ENCODE peak calls at places on chromosomes 11 and 22, in six cellular contexts. Q is A549, B is K562, R is GM12878, S is HepG2, G is endothelial cell of umbilical vein. T is an unnamed sample.
A peak's percentile ranks its signal among the peaks of the same experiment; 100 is the strongest.

GRCh38 chr11:116073854-116074837 is 569.9 kb upstream of the CADM1 start:
- DNase-seq in G (no peak), B (no peak), S (no peak), R (peak; percentile 82), Q (no peak), T (peak; percentile 22)

GRCh38 chr11:2797181-2797711 is 88.3 kb downstream of the CDKN1C start:
- DNase-seq in R (no peak), Q (no peak), S (no peak), B (no peak), G (no peak), T (no peak)

GRCh38 chr11:75562048-75562835 is at the start of gene SERPINH1:
- DNase-seq in S (peak; percentile 81), G (peak; percentile 71), Q (peak; percentile 89), B (peak; percentile 86), R (peak; percentile 58), T (peak; percentile 91)

GRCh38 chr11:27076121-27076589 is 35.5 kb downstream of the BBOX1 start:
- DNase-seq in Q (no peak), R (no peak), S (no peak), B (no peak), G (no peak), T (no peak)

GRCh38 chr11:14300661-14301304 is 58.2 kb downstream of the RRAS2 start:
- DNase-seq in S (peak; percentile 59), Q (peak; percentile 75), G (peak; percentile 88), B (peak; percentile 36), R (no peak), T (peak; percentile 66)

GRCh38 chr11:64774144-64774543 is 4.2 kb downstream of the SF1 start:
- DNase-seq in Q (no peak), R (no peak), G (no peak), S (no peak), B (no peak), T (no peak)

GRCh38 chr11:46293616-46294015 is 16.2 kb downstream of the CREB3L1 start:
- DNase-seq in S (no peak), B (no peak), R (no peak), G (no peak), Q (no peak), T (no peak)

GRCh38 chr11:63504054-63504453 is 1.8 kb upstream of the LGALS12 start:
- DNase-seq in B (no peak), S (no peak), R (no peak), Q (no peak), G (no peak), T (peak; percentile 34)

GRCh38 chr22:41217553-41218157 is 12.5 kb downstream of the L3MBTL2 start:
- DNase-seq in R (no peak), S (no peak), G (peak; percentile 72), B (no peak), Q (no peak), T (peak; percentile 92)

GRCh38 chr11:64643927-64644326 is 52.9 kb downstream of the SLC22A12 start:
- DNase-seq in R (no peak), S (no peak), B (no peak), G (no peak), Q (no peak), T (no peak)

GRCh38 chr11:44139565-44140313 is 44.3 kb downstream of the EXT2 start:
- DNase-seq in B (no peak), Q (no peak), R (no peak), S (no peak), G (no peak), T (no peak)

GRCh38 chr11:108672113-108672512 is 7.2 kb downstream of the DDX10 start:
- DNase-seq in B (no peak), R (no peak), G (peak; percentile 27), S (no peak), Q (no peak), T (no peak)

GRCh38 chr22:43998865-43999264 is 25.2 kb upstream of the PARVB start:
- DNase-seq in S (no peak), Q (no peak), B (no peak), R (no peak), G (no peak), T (no peak)

GRCh38 chr22:33539202-33539901 is 380.9 kb downstream of the LARGE1 start:
- DNase-seq in S (peak; percentile 10), R (no peak), Q (no peak), B (no peak), G (no peak), T (no peak)

GRCh38 chr22:19174106-19175025 is 4.2 kb downstream of the SLC25A1 start:
- DNase-seq in S (peak; percentile 57), B (no peak), G (no peak), R (peak; percentile 15), Q (no peak), T (peak; percentile 56)

GRCh38 chr11:10993186-10993585 is 135.3 kb upstream of the ZBED5 start:
- DNase-seq in R (no peak), G (no peak), Q (no peak), B (no peak), S (no peak), T (no peak)

GRCh38 chr22:20761536-20761935 is 12.4 kb upstream of the SERPIND1 start:
- DNase-seq in G (no peak), Q (no peak), S (no peak), B (no peak), R (no peak), T (no peak)

GRCh38 chr11:125224391-125225015 is 60.0 kb downstream of the PKNOX2 start:
- DNase-seq in B (peak; percentile 14), S (peak; percentile 9), G (peak; percentile 45), Q (no peak), R (no peak), T (peak; percentile 23)

GRCh38 chr11:34825670-34826383 is 90.4 kb downstream of the APIP start:
- DNase-seq in B (no peak), Q (no peak), S (peak; percentile 99), R (no peak), G (no peak), T (no peak)

GRCh38 chr11:14789879-14790484 is 102.0 kb downstream of the CYP2R1 start:
- DNase-seq in G (peak; percentile 27), Q (peak; percentile 10), R (no peak), S (no peak), B (no peak), T (peak; percentile 26)

GRCh38 chr11:129041611-129042018 is 98.9 kb upstream of the TP53AIP1 start:
- DNase-seq in B (no peak), Q (no peak), G (no peak), R (no peak), S (no peak), T (no peak)

GRCh38 chr22:45235851-45236342 is 4.8 kb downstream of the KIAA0930 start:
- DNase-seq in Q (no peak), B (no peak), G (no peak), S (no peak), R (no peak), T (no peak)

GRCh38 chr22:49214976-49215375 is 612.7 kb downstream of the BRD1 start:
- DNase-seq in S (no peak), Q (no peak), B (no peak), G (no peak), R (no peak), T (no peak)

GRCh38 chr11:130400793-130401483 is 27.5 kb downstream of the ADAMTS8 start:
- DNase-seq in R (no peak), G (no peak), B (no peak), S (no peak), Q (no peak), T (peak; percentile 77)

GRCh38 chr11:130404727-130405126 is 23.7 kb downstream of the ADAMTS8 start:
- DNase-seq in B (no peak), Q (no peak), S (no peak), R (no peak), G (no peak), T (no peak)

GRCh38 chr11:130403967-130404366 is 24.4 kb downstream of the ADAMTS8 start:
- DNase-seq in B (no peak), R (no peak), S (no peak), Q (no peak), G (no peak), T (no peak)

GRCh38 chr11:130405428-130405827 is 23.0 kb downstream of the ADAMTS8 start:
- DNase-seq in B (no peak), G (no peak), S (no peak), R (no peak), Q (no peak), T (no peak)

DNA sequence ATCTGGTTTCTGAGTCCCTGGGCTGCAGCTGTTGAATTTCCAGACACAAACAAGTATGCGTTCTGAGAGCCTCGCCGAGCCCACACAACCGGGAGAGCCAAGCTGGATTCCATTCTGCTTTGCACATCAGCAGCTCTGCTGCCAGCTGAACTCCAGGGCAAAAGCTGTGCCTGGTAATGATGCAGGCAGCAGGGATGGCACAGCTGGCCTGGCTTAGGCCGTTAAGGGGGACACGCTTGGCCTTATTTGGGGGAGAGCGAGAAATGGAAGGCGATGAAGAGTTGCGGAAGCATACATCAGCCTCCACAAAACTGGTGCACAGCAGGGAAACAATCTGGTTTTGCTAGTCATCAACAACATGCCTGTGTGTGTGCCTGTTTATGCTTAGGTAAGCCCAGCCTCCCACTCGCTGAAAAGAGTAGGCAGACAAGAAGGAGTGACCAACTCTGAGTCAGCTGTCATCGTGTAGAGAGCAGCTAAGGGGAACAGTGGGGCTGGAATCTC is 25.1 kb downstream of the ADAMTS8 start:
- DNase-seq in G (no peak), S (no peak), R (no peak), Q (no peak), B (no peak), T (no peak)
- H3K4me3 ChIP-seq in G (no peak overlapping the region), S (no peak overlapping the region), R (no peak overlapping the region), Q (no peak overlapping the region), B (no peak overlapping the region), T (no peak overlapping the region)

DNA sequence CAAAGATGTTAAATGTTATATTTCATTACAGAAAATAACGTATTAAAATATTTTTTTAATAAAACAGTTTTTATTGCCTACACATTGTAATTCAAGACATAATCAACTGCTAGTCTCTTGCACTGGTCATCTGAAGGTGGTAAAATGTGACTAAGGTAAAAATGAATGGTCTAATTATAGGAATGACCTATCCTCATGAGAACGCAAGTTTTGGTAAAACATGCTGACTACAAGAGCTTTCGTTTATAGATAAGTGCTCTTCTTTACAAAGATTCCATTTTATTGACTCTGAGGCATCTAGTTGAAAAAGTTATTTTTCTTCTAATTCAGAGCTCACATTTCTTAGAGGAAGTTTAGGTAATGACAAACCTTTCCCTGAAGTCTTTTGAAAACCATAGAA is 27.3 kb downstream of the LUZP2 start:
- DNase-seq in S (no peak), R (no peak), Q (no peak), B (no peak), G (no peak), T (no peak)
- TF ChIP-seq MAX in S (no peak), R (no peak), Q (no peak), B (no peak), G (no peak), T (no peak)

GRCh38 chr11:110735431-110736157 is 23.4 kb upstream of the ARHGAP20 start:
- DNase-seq in B (no peak), S (no peak), R (no peak), G (peak; percentile 8), Q (no peak), T (no peak)
- TF ChIP-seq MYC in B (no peak), S (no peak), R (no peak), G (no peak), Q (no peak), T (no peak)

GRCh38 chr11:910589-911030 is at the start of gene CHID1:
- DNase-seq in R (no peak), Q (peak; percentile 85), G (peak; percentile 81), S (peak; percentile 79), B (peak; percentile 97), T (peak; percentile 89)

GRCh38 chr11:913043-913442 is 2.4 kb upstream of the CHID1 start:
- DNase-seq in R (no peak), S (no peak), Q (no peak), B (no peak), G (no peak), T (no peak)

GRCh38 chr11:911031-911889 is 650 bp upstream of the CHID1 start:
- DNase-seq in B (peak; percentile 55), S (no peak), G (peak; percentile 51), Q (peak; percentile 35), R (no peak), T (peak; percentile 85)

GRCh38 chr11:912266-912665 is 1.7 kb upstream of the CHID1 start:
- DNase-seq in B (no peak), Q (no peak), S (no peak), R (no peak), G (no peak), T (no peak)

GRCh38 chr11:911890-912219 is 1.2 kb upstream of the CHID1 start:
- DNase-seq in B (no peak), Q (no peak), S (no peak), G (no peak), R (no peak), T (no peak)
- H3K4me3 ChIP-seq in B (no peak overlapping the region), Q (peak overlapping the region; percentile 84), S (peak overlapping the region; percentile 92), G (no peak overlapping the region), R (peak overlapping the region; percentile 76), T (no peak overlapping the region)

T was measured in NB4.